ENCODE peak calls at places on chromosomes 7 and 10, in six cellular contexts. G is RCC 7860, P is ELR, V is HT1080, J is GM12878, K is DND-41. Z is an unnamed sample.

GRCh38 chr10:725786-726185 is 36.3 kb upstream of the DIP2C start:
- DNase-seq in G (no peak), K (no peak), P (no peak), J (no peak), V (no peak), Z (no peak)

GRCh38 chr7:251005-251404 is 39.0 kb upstream of the FOXL3 start:
- DNase-seq in V (no peak), G (no peak), K (no peak), J (no peak), P (no peak), Z (no peak)

GRCh38 chr10:22301193-22301592 is 15.0 kb upstream of the COMMD3 start:
- DNase-seq in K (no peak), V (no peak), P (peak), J (no peak), G (no peak), Z (no peak)

GRCh38 chr7:157907998-157908782 is 571.4 kb downstream of the DNAJB6 start:
- DNase-seq in V (no peak), K (no peak), G (no peak), P (no peak), J (no peak), Z (no peak)

GRCh38 chr7:120836556-120837125 is 21.3 kb downstream of the TSPAN12 start:
- DNase-seq in J (no peak), V (no peak), P (no peak), G (no peak), K (no peak), Z (no peak)

GRCh38 chr7:150685219-150686029 is at the start of gene GIMAP2:
- DNase-seq in V (peak), J (no peak), G (peak), K (peak), P (peak), Z (no peak)

GRCh38 chr7:135317676-135318326 is 84.2 kb downstream of the STRA8 start:
- DNase-seq in J (no peak), V (no peak), P (no peak), K (no peak), G (no peak), Z (no peak)

GRCh38 chr10:17961551-17962422 is 10.1 kb downstream of the SLC39A12 start:
- DNase-seq in J (no peak), G (peak), P (peak), V (peak), K (no peak), Z (no peak)

GRCh38 chr7:158391141-158391540 is 196.5 kb downstream of the PTPRN2 start:
- DNase-seq in K (no peak), V (no peak), G (no peak), P (no peak), J (no peak), Z (no peak)

GRCh38 chr7:14698239-14698638 is 204.3 kb downstream of the DGKB start:
- DNase-seq in J (no peak), P (peak), K (no peak), G (no peak), V (no peak), Z (no peak)

GRCh38 chr7:146966274-146966673 is 849.7 kb downstream of the CNTNAP2 start:
- DNase-seq in G (no peak), P (no peak), J (no peak), V (no peak), K (no peak), Z (no peak)

GRCh38 chr7:129213828-129214227 is 11.0 kb upstream of the AHCYL2 start:
- DNase-seq in P (peak), G (no peak), J (no peak), V (peak), K (peak), Z (no peak)

GRCh38 chr10:103281753-103282152 is 4.8 kb downstream of the INA start:
- DNase-seq in P (no peak), J (no peak), V (peak), G (no peak), K (peak), Z (no peak)

Z was measured in ureter.